ENCODE peak calls at places on chromosomes 1 and 21, in four cellular contexts. Z is HepG2, N is K562, O is GM12878. Y is an unnamed sample.

GRCh38 chr1:199808110-199808870 is 219.2 kb upstream of the NR5A2 start:
- DNase-seq in Z (no peak), N (no peak), O (no peak), Y (no peak)

GRCh38 chr1:24233684-24234600 is 46.9 kb upstream of the IFNLR1 start:
- DNase-seq in Z (no peak), N (no peak), O (no peak), Y (no peak)

GRCh38 chr1:87642581-87643129 is 314.0 kb downstream of the LMO4 start:
- DNase-seq in Z (peak; percentile 86), N (no peak), O (no peak), Y (no peak)

GRCh38 chr1:47179988-47180563 is 9.8 kb downstream of the PDZK1IP1 start:
- DNase-seq in Z (no peak), N (no peak), O (no peak), Y (no peak)

GRCh38 chr1:27934818-27935549 is at the start of gene SMPDL3B:
- DNase-seq in Z (no peak), N (peak; percentile 57), O (no peak), Y (peak; percentile 87)

GRCh38 chr21:22044431-22044830 is 1046.2 kb downstream of the NCAM2 start:
- DNase-seq in Z (no peak), N (no peak), O (no peak), Y (no peak)

GRCh38 chr1:72280714-72281113 is 1.6 kb downstream of the NEGR1 start:
- DNase-seq in Z (no peak), N (no peak), O (no peak), Y (no peak)

GRCh38 chr1:217721692-217722091 is 90.5 kb downstream of the SPATA17 start:
- DNase-seq in Z (no peak), N (no peak), O (no peak), Y (no peak)

GRCh38 chr1:231558711-231559205 is 30.3 kb downstream of the TSNAX start:
- DNase-seq in Z (no peak), N (no peak), O (no peak), Y (no peak)

GRCh38 chr1:7526867-7527732 is 244.0 kb upstream of the VAMP3 start:
- DNase-seq in Z (no peak), N (no peak), O (no peak), Y (no peak)

GRCh38 chr1:94698759-94699502 is 121.2 kb upstream of the SLC44A3 start:
- DNase-seq in Z (peak; percentile 78), N (no peak), O (no peak), Y (no peak)
- TF ChIP-seq NR2C2 in Z (no peak), N (no peak), O (no peak), Y (no peak)

GRCh38 chr1:29357452-29357851 is 121.1 kb downstream of the PTPRU start:
- DNase-seq in Z (no peak), N (no peak), O (no peak), Y (no peak)

GRCh38 chr1:29354511-29355098 is 118.3 kb downstream of the PTPRU start:
- DNase-seq in Z (no peak), N (peak; percentile 28), O (no peak), Y (no peak)

GRCh38 chr1:29356663-29357062 is 120.3 kb downstream of the PTPRU start:
- DNase-seq in Z (no peak), N (peak; percentile 87), O (no peak), Y (peak; percentile 74)

GRCh38 chr1:29352719-29353420 is 116.5 kb downstream of the PTPRU start:
- DNase-seq in Z (no peak), N (no peak), O (no peak), Y (no peak)

GRCh38 chr1:29355375-29355774 is 119.1 kb downstream of the PTPRU start:
- DNase-seq in Z (no peak), N (no peak), O (no peak), Y (no peak)
- TF ChIP-seq SP1 in Z (no peak), N (no peak), O (no peak), Y (no peak)

GRCh38 chr1:221344693-221345092 is 397.2 kb downstream of the DUSP10 start:
- DNase-seq in Z (no peak), N (no peak), O (no peak), Y (no peak)
- TF ChIP-seq CBFB in Z (no peak), N (no peak), O (no peak), Y (no peak)

GRCh38 chr1:2170211-2170610 is 24.4 kb downstream of the FAAP20 start:
- DNase-seq in Z (no peak), N (no peak), O (no peak), Y (no peak)
- TF ChIP-seq NR2C2 in Z (no peak), N (no peak), O (no peak), Y (no peak)

GRCh38 chr1:168136709-168137514 is at the start of gene GPR161:
- DNase-seq in Z (no peak), N (peak; percentile 88), O (no peak), Y (peak; percentile 77)
- TF ChIP-seq SP1 in Z (no peak), N (no peak), O (no peak), Y (no peak)

DNA sequence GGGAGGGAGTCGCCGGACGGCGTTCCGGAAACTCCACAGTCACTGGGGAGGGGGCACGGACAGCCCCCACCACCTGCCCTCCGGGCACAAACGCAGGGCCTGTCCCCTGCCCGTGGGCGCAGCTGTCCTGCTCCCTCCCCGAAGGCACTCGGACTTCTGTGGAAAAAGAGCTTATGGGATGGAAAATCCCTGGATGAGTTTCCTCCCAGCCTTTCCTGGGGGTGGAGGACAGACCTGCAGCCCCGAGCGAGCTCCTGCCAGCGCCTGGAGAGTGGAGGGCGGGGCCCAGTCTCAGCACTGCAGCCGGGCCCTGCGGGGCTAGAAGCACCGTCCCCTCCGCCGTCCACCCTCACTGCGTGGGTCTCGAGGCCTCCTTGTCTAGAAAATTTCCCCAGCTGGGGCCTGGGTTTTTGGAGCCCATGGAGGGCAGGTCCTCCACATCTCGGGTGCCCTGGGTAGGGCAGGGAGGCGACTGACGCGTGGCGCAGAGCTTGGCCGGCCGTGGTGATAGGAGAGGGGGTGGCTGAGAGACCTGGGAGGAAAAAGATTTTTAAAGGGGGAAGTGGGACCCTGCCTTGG is 6.5 kb upstream of the COL6A1 start:
- DNase-seq in Z (no peak), N (no peak), O (no peak), Y (peak; percentile 56)
- TF ChIP-seq CBFB in Z (no peak), N (no peak), O (no peak), Y (no peak)

GRCh38 chr1:20366766-20367602 is 76.3 kb downstream of the VWA5B1 start:
- DNase-seq in Z (peak; percentile 25), N (peak; percentile 34), O (no peak), Y (peak; percentile 81)
- TF ChIP-seq NR2C2 in Z (no peak), N (no peak), O (no peak), Y (no peak)

GRCh38 chr1:159334797-159335196 is 32.7 kb downstream of the FCER1A start:
- DNase-seq in Z (no peak), N (no peak), O (no peak), Y (no peak)
- TF ChIP-seq SP1 in Z (no peak), N (no peak), O (no peak), Y (no peak)

GRCh38 chr1:219542828-219543518 is 69.9 kb downstream of the ZC3H11B start:
- DNase-seq in Z (no peak), N (no peak), O (no peak), Y (no peak)
- TF ChIP-seq CBFB in Z (no peak), N (no peak), O (no peak), Y (no peak)